ENCODE peak calls at places on chromosomes 7 and 10, in seven cellular contexts. One of them, this sample, is unnamed.

GRCh38 chr10:28637346-28637745 is 40.0 kb upstream of the BAMBI start:
- DNase-seq in midbrain: no peak
- DNase-seq in T-helper 2 cell: no peak
- DNase-seq in colonic mucosa: no peak
- DNase-seq in iPS-NIHi11: no peak
- DNase-seq in AG09309: no peak
- DNase-seq in stimulated activated CD4-positive, alpha-beta T cell treated with anti-CD3 and anti-CD28 coated beads, Interleukin-4, amount 100 ng/mL, for 1 hour: no peak
- DNase-seq in this sample: no peak

GRCh38 chr10:58465641-58466040 is 47.0 kb upstream of the BICC1 start:
- DNase-seq in midbrain: no peak
- DNase-seq in T-helper 2 cell: no peak
- DNase-seq in colonic mucosa: no peak
- DNase-seq in iPS-NIHi11: no peak
- DNase-seq in AG09309: no peak
- DNase-seq in stimulated activated CD4-positive, alpha-beta T cell treated with anti-CD3 and anti-CD28 coated beads, Interleukin-4, amount 100 ng/mL, for 1 hour: no peak
- DNase-seq in this sample: no peak

GRCh38 chr10:129411772-129412171 is 55.3 kb upstream of the MGMT start:
- DNase-seq in midbrain: no peak
- DNase-seq in T-helper 2 cell: no peak
- DNase-seq in colonic mucosa: peak; percentile 3
- DNase-seq in iPS-NIHi11: no peak
- DNase-seq in AG09309: no peak
- DNase-seq in stimulated activated CD4-positive, alpha-beta T cell treated with anti-CD3 and anti-CD28 coated beads, Interleukin-4, amount 100 ng/mL, for 1 hour: no peak
- DNase-seq in this sample: no peak

GRCh38 chr7:151901828-151902227 is 24.9 kb upstream of the PRKAG2 start:
- DNase-seq in midbrain: no peak
- DNase-seq in T-helper 2 cell: no peak
- DNase-seq in colonic mucosa: no peak
- DNase-seq in iPS-NIHi11: no peak
- DNase-seq in AG09309: no peak
- DNase-seq in stimulated activated CD4-positive, alpha-beta T cell treated with anti-CD3 and anti-CD28 coated beads, Interleukin-4, amount 100 ng/mL, for 1 hour: no peak
- DNase-seq in this sample: no peak

GRCh38 chr10:124728830-124729661 is 15.1 kb downstream of the FAM53B start:
- DNase-seq in midbrain: no peak
- DNase-seq in T-helper 2 cell: no peak
- DNase-seq in colonic mucosa: no peak
- DNase-seq in iPS-NIHi11: no peak
- DNase-seq in AG09309: no peak
- DNase-seq in stimulated activated CD4-positive, alpha-beta T cell treated with anti-CD3 and anti-CD28 coated beads, Interleukin-4, amount 100 ng/mL, for 1 hour: no peak
- DNase-seq in this sample: no peak

GRCh38 chr7:158991824-158992621 is 135.7 kb downstream of the DYNC2I1 start:
- DNase-seq in midbrain: no peak
- DNase-seq in T-helper 2 cell: no peak
- DNase-seq in colonic mucosa: no peak
- DNase-seq in iPS-NIHi11: no peak
- DNase-seq in AG09309: no peak
- DNase-seq in stimulated activated CD4-positive, alpha-beta T cell treated with anti-CD3 and anti-CD28 coated beads, Interleukin-4, amount 100 ng/mL, for 1 hour: no peak
- DNase-seq in this sample: no peak

GRCh38 chr7:77202544-77202976 is 2.9 kb upstream of the FGL2 start:
- DNase-seq in midbrain: no peak
- DNase-seq in T-helper 2 cell: no peak
- DNase-seq in colonic mucosa: no peak
- DNase-seq in iPS-NIHi11: no peak
- DNase-seq in AG09309: no peak
- DNase-seq in stimulated activated CD4-positive, alpha-beta T cell treated with anti-CD3 and anti-CD28 coated beads, Interleukin-4, amount 100 ng/mL, for 1 hour: no peak
- DNase-seq in this sample: no peak

GRCh38 chr10:6023661-6024333 is 38.4 kb downstream of the IL2RA start:
- DNase-seq in midbrain: no peak
- DNase-seq in T-helper 2 cell: no peak
- DNase-seq in colonic mucosa: peak; percentile 11
- DNase-seq in iPS-NIHi11: no peak
- DNase-seq in AG09309: no peak
- DNase-seq in stimulated activated CD4-positive, alpha-beta T cell treated with anti-CD3 and anti-CD28 coated beads, Interleukin-4, amount 100 ng/mL, for 1 hour: no peak
- DNase-seq in this sample: no peak

GRCh38 chr7:93575555-93576397 is 1.3 kb upstream of the CALCR start:
- DNase-seq in midbrain: no peak
- DNase-seq in T-helper 2 cell: no peak
- DNase-seq in colonic mucosa: no peak
- DNase-seq in iPS-NIHi11: peak; percentile 36
- DNase-seq in AG09309: no peak
- DNase-seq in stimulated activated CD4-positive, alpha-beta T cell treated with anti-CD3 and anti-CD28 coated beads, Interleukin-4, amount 100 ng/mL, for 1 hour: no peak
- DNase-seq in this sample: no peak

GRCh38 chr7:9488555-9488954 is 1055.1 kb downstream of the NXPH1 start:
- DNase-seq in midbrain: no peak
- DNase-seq in T-helper 2 cell: no peak
- DNase-seq in colonic mucosa: no peak
- DNase-seq in iPS-NIHi11: no peak
- DNase-seq in AG09309: no peak
- DNase-seq in stimulated activated CD4-positive, alpha-beta T cell treated with anti-CD3 and anti-CD28 coated beads, Interleukin-4, amount 100 ng/mL, for 1 hour: no peak
- DNase-seq in this sample: peak; percentile 67

GRCh38 chr10:58993480-58994221 is 182.8 kb upstream of the PHYHIPL start:
- DNase-seq in midbrain: peak; percentile 83
- DNase-seq in T-helper 2 cell: no peak
- DNase-seq in colonic mucosa: no peak
- DNase-seq in iPS-NIHi11: no peak
- DNase-seq in AG09309: no peak
- DNase-seq in stimulated activated CD4-positive, alpha-beta T cell treated with anti-CD3 and anti-CD28 coated beads, Interleukin-4, amount 100 ng/mL, for 1 hour: no peak
- DNase-seq in this sample: no peak

GRCh38 chr10:60425392-60426110 is 35.9 kb upstream of the ANK3 start:
- DNase-seq in midbrain: no peak
- DNase-seq in T-helper 2 cell: no peak
- DNase-seq in colonic mucosa: no peak
- DNase-seq in iPS-NIHi11: no peak
- DNase-seq in AG09309: no peak
- DNase-seq in stimulated activated CD4-positive, alpha-beta T cell treated with anti-CD3 and anti-CD28 coated beads, Interleukin-4, amount 100 ng/mL, for 1 hour: no peak
- DNase-seq in this sample: peak; percentile 77

GRCh38 chr10:34479520-34480179 is 335.4 kb downstream of the PARD3 start:
- DNase-seq in midbrain: no peak
- DNase-seq in T-helper 2 cell: no peak
- DNase-seq in colonic mucosa: peak; percentile 42
- DNase-seq in iPS-NIHi11: no peak
- DNase-seq in AG09309: no peak
- DNase-seq in stimulated activated CD4-positive, alpha-beta T cell treated with anti-CD3 and anti-CD28 coated beads, Interleukin-4, amount 100 ng/mL, for 1 hour: no peak
- DNase-seq in this sample: no peak

GRCh38 chr10:97519342-97519741 is 20.6 kb downstream of the UBTD1 start:
- DNase-seq in midbrain: no peak
- DNase-seq in T-helper 2 cell: no peak
- DNase-seq in colonic mucosa: no peak
- DNase-seq in iPS-NIHi11: no peak
- DNase-seq in AG09309: no peak
- DNase-seq in stimulated activated CD4-positive, alpha-beta T cell treated with anti-CD3 and anti-CD28 coated beads, Interleukin-4, amount 100 ng/mL, for 1 hour: no peak
- DNase-seq in this sample: no peak

GRCh38 chr7:47490501-47491265 is 91.2 kb downstream of the TNS3 start:
- DNase-seq in midbrain: no peak
- DNase-seq in T-helper 2 cell: no peak
- DNase-seq in colonic mucosa: no peak
- DNase-seq in iPS-NIHi11: no peak
- DNase-seq in AG09309: no peak
- DNase-seq in stimulated activated CD4-positive, alpha-beta T cell treated with anti-CD3 and anti-CD28 coated beads, Interleukin-4, amount 100 ng/mL, for 1 hour: no peak
- DNase-seq in this sample: no peak

GRCh38 chr7:494261-494687 is 25.4 kb downstream of the PDGFA start:
- DNase-seq in midbrain: no peak
- DNase-seq in T-helper 2 cell: no peak
- DNase-seq in colonic mucosa: no peak
- DNase-seq in iPS-NIHi11: peak; percentile 83
- DNase-seq in AG09309: no peak
- DNase-seq in stimulated activated CD4-positive, alpha-beta T cell treated with anti-CD3 and anti-CD28 coated beads, Interleukin-4, amount 100 ng/mL, for 1 hour: no peak
- DNase-seq in this sample: no peak

GRCh38 chr10:45444022-45444421 is 70.0 kb downstream of the ALOX5 start:
- DNase-seq in midbrain: no peak
- DNase-seq in T-helper 2 cell: no peak
- DNase-seq in colonic mucosa: no peak
- DNase-seq in iPS-NIHi11: no peak
- DNase-seq in AG09309: no peak
- DNase-seq in stimulated activated CD4-positive, alpha-beta T cell treated with anti-CD3 and anti-CD28 coated beads, Interleukin-4, amount 100 ng/mL, for 1 hour: no peak
- DNase-seq in this sample: no peak

GRCh38 chr10:47396311-47396717 is 12.2 kb upstream of the ZNF488 start:
- DNase-seq in midbrain: no peak
- DNase-seq in T-helper 2 cell: no peak
- DNase-seq in colonic mucosa: peak; percentile 4
- DNase-seq in iPS-NIHi11: no peak
- DNase-seq in AG09309: no peak
- DNase-seq in stimulated activated CD4-positive, alpha-beta T cell treated with anti-CD3 and anti-CD28 coated beads, Interleukin-4, amount 100 ng/mL, for 1 hour: no peak
- DNase-seq in this sample: no peak

GRCh38 chr7:18354686-18355085 is 140.9 kb upstream of the HDAC9 start:
- DNase-seq in midbrain: no peak
- DNase-seq in T-helper 2 cell: no peak
- DNase-seq in colonic mucosa: no peak
- DNase-seq in iPS-NIHi11: no peak
- DNase-seq in AG09309: no peak
- DNase-seq in stimulated activated CD4-positive, alpha-beta T cell treated with anti-CD3 and anti-CD28 coated beads, Interleukin-4, amount 100 ng/mL, for 1 hour: no peak
- DNase-seq in this sample: no peak

GRCh38 chr7:105745681-105746330 is 130.6 kb downstream of the ATXN7L1 start:
- DNase-seq in midbrain: no peak
- DNase-seq in T-helper 2 cell: no peak
- DNase-seq in colonic mucosa: no peak
- DNase-seq in iPS-NIHi11: no peak
- DNase-seq in AG09309: no peak
- DNase-seq in stimulated activated CD4-positive, alpha-beta T cell treated with anti-CD3 and anti-CD28 coated beads, Interleukin-4, amount 100 ng/mL, for 1 hour: no peak
- DNase-seq in this sample: no peak

GRCh38 chr7:148623586-148624282 is 33.2 kb downstream of the C7orf33 start:
- DNase-seq in midbrain: no peak
- DNase-seq in T-helper 2 cell: no peak
- DNase-seq in colonic mucosa: no peak
- DNase-seq in iPS-NIHi11: no peak
- DNase-seq in AG09309: peak; percentile 34
- DNase-seq in stimulated activated CD4-positive, alpha-beta T cell treated with anti-CD3 and anti-CD28 coated beads, Interleukin-4, amount 100 ng/mL, for 1 hour: no peak
- DNase-seq in this sample: no peak

GRCh38 chr10:35219906-35220890 is 93.6 kb downstream of the CREM start:
- DNase-seq in midbrain: no peak
- DNase-seq in T-helper 2 cell: no peak
- DNase-seq in colonic mucosa: no peak
- DNase-seq in iPS-NIHi11: no peak
- DNase-seq in AG09309: no peak
- DNase-seq in stimulated activated CD4-positive, alpha-beta T cell treated with anti-CD3 and anti-CD28 coated beads, Interleukin-4, amount 100 ng/mL, for 1 hour: no peak
- DNase-seq in this sample: no peak

GRCh38 chr10:126433351-126433750 is 45.1 kb upstream of the ADAM12 start:
- DNase-seq in midbrain: no peak
- DNase-seq in T-helper 2 cell: no peak
- DNase-seq in colonic mucosa: no peak
- DNase-seq in iPS-NIHi11: no peak
- DNase-seq in AG09309: no peak
- DNase-seq in stimulated activated CD4-positive, alpha-beta T cell treated with anti-CD3 and anti-CD28 coated beads, Interleukin-4, amount 100 ng/mL, for 1 hour: no peak
- DNase-seq in this sample: no peak

GRCh38 chr7:155381852-155382801 is 75.8 kb upstream of the EN2 start:
- DNase-seq in midbrain: peak; percentile 17
- DNase-seq in T-helper 2 cell: no peak
- DNase-seq in colonic mucosa: no peak
- DNase-seq in iPS-NIHi11: peak; percentile 62
- DNase-seq in AG09309: no peak
- DNase-seq in stimulated activated CD4-positive, alpha-beta T cell treated with anti-CD3 and anti-CD28 coated beads, Interleukin-4, amount 100 ng/mL, for 1 hour: no peak
- DNase-seq in this sample: no peak

GRCh38 chr10:92695679-92696605 is 6.2 kb downstream of the HHEX start:
- DNase-seq in midbrain: no peak
- DNase-seq in T-helper 2 cell: no peak
- DNase-seq in colonic mucosa: no peak
- DNase-seq in iPS-NIHi11: peak; percentile 57
- DNase-seq in AG09309: no peak
- DNase-seq in stimulated activated CD4-positive, alpha-beta T cell treated with anti-CD3 and anti-CD28 coated beads, Interleukin-4, amount 100 ng/mL, for 1 hour: no peak
- DNase-seq in this sample: no peak

GRCh38 chr7:85612514-85612913 is 425.7 kb upstream of the SEMA3D start:
- DNase-seq in midbrain: no peak
- DNase-seq in T-helper 2 cell: no peak
- DNase-seq in colonic mucosa: no peak
- DNase-seq in iPS-NIHi11: no peak
- DNase-seq in AG09309: no peak
- DNase-seq in stimulated activated CD4-positive, alpha-beta T cell treated with anti-CD3 and anti-CD28 coated beads, Interleukin-4, amount 100 ng/mL, for 1 hour: no peak
- DNase-seq in this sample: no peak

GRCh38 chr10:4246881-4247358 is 461.9 kb upstream of the KLF6 start:
- DNase-seq in midbrain: no peak
- DNase-seq in T-helper 2 cell: no peak
- DNase-seq in colonic mucosa: no peak
- DNase-seq in iPS-NIHi11: no peak
- DNase-seq in AG09309: peak; percentile 92
- DNase-seq in stimulated activated CD4-positive, alpha-beta T cell treated with anti-CD3 and anti-CD28 coated beads, Interleukin-4, amount 100 ng/mL, for 1 hour: no peak
- DNase-seq in this sample: peak; percentile 98

GRCh38 chr7:30941582-30942310 is 22.0 kb upstream of the GHRHR start:
- DNase-seq in midbrain: no peak
- DNase-seq in T-helper 2 cell: no peak
- DNase-seq in colonic mucosa: no peak
- DNase-seq in iPS-NIHi11: no peak
- DNase-seq in AG09309: no peak
- DNase-seq in stimulated activated CD4-positive, alpha-beta T cell treated with anti-CD3 and anti-CD28 coated beads, Interleukin-4, amount 100 ng/mL, for 1 hour: no peak
- DNase-seq in this sample: no peak

GRCh38 chr7:42247301-42247700 is 10.3 kb upstream of the GLI3 start:
- DNase-seq in midbrain: no peak
- DNase-seq in T-helper 2 cell: no peak
- DNase-seq in colonic mucosa: no peak
- DNase-seq in iPS-NIHi11: no peak
- DNase-seq in AG09309: no peak
- DNase-seq in stimulated activated CD4-positive, alpha-beta T cell treated with anti-CD3 and anti-CD28 coated beads, Interleukin-4, amount 100 ng/mL, for 1 hour: no peak
- DNase-seq in this sample: no peak

GRCh38 chr10:14736600-14737081 is 38.1 kb downstream of the FAM107B start:
- DNase-seq in midbrain: peak; percentile 4
- DNase-seq in T-helper 2 cell: no peak
- DNase-seq in colonic mucosa: no peak
- DNase-seq in iPS-NIHi11: no peak
- DNase-seq in AG09309: no peak
- DNase-seq in stimulated activated CD4-positive, alpha-beta T cell treated with anti-CD3 and anti-CD28 coated beads, Interleukin-4, amount 100 ng/mL, for 1 hour: no peak
- DNase-seq in this sample: no peak

GRCh38 chr7:27098493-27099223 is 2.9 kb upstream of the HOXA1 start:
- DNase-seq in midbrain: no peak
- DNase-seq in T-helper 2 cell: no peak
- DNase-seq in colonic mucosa: peak; percentile 66
- DNase-seq in iPS-NIHi11: no peak
- DNase-seq in AG09309: no peak
- DNase-seq in stimulated activated CD4-positive, alpha-beta T cell treated with anti-CD3 and anti-CD28 coated beads, Interleukin-4, amount 100 ng/mL, for 1 hour: no peak
- DNase-seq in this sample: no peak

GRCh38 chr7:22137026-22137425 is 191.3 kb upstream of the CDCA7L start:
- DNase-seq in midbrain: no peak
- DNase-seq in T-helper 2 cell: no peak
- DNase-seq in colonic mucosa: no peak
- DNase-seq in iPS-NIHi11: no peak
- DNase-seq in AG09309: peak; percentile 59
- DNase-seq in stimulated activated CD4-positive, alpha-beta T cell treated with anti-CD3 and anti-CD28 coated beads, Interleukin-4, amount 100 ng/mL, for 1 hour: no peak
- DNase-seq in this sample: no peak

GRCh38 chr7:99173787-99174186 is 29.9 kb upstream of the SMURF1 start:
- DNase-seq in midbrain: no peak
- DNase-seq in T-helper 2 cell: no peak
- DNase-seq in colonic mucosa: no peak
- DNase-seq in iPS-NIHi11: no peak
- DNase-seq in AG09309: no peak
- DNase-seq in stimulated activated CD4-positive, alpha-beta T cell treated with anti-CD3 and anti-CD28 coated beads, Interleukin-4, amount 100 ng/mL, for 1 hour: no peak
- DNase-seq in this sample: no peak

GRCh38 chr7:37732253-37732652 is 48.7 kb downstream of the GPR141 start:
- DNase-seq in midbrain: peak; percentile 14
- DNase-seq in T-helper 2 cell: no peak
- DNase-seq in colonic mucosa: peak; percentile 24
- DNase-seq in iPS-NIHi11: peak; percentile 70
- DNase-seq in AG09309: no peak
- DNase-seq in stimulated activated CD4-positive, alpha-beta T cell treated with anti-CD3 and anti-CD28 coated beads, Interleukin-4, amount 100 ng/mL, for 1 hour: no peak
- DNase-seq in this sample: no peak